ENCODE peak calls at places on chromosomes 16 and 17, in four cellular contexts. D is cardiac muscle cell, I is Panc1, M is SJCRH30. T is an unnamed sample.

GRCh38 chr17:45405250-45406086 is 27.2 kb downstream of the ARHGAP27 start:
- DNase-seq in D (peak; percentile 75), I (no peak), M (no peak), T (no peak)

GRCh38 chr17:17888821-17889220 is 52.0 kb upstream of the SREBF1 start:
- DNase-seq in D (no peak), I (no peak), M (peak; percentile 62), T (no peak)

GRCh38 chr17:15957206-15957605 is 12.3 kb downstream of the ADORA2B start:
- DNase-seq in D (no peak), I (no peak), M (no peak), T (no peak)

GRCh38 chr16:12228607-12229499 is 252.3 kb downstream of the SNX29 start:
- DNase-seq in D (peak; percentile 73), I (peak; percentile 25), M (peak; percentile 62), T (no peak)

GRCh38 chr17:66982011-66982508 is 17.6 kb downstream of the CACNG4 start:
- DNase-seq in D (no peak), I (no peak), M (peak; percentile 19), T (no peak)

GRCh38 chr16:31108035-31108793 is at the start of gene BCKDK:
- DNase-seq in D (peak; percentile 74), I (no peak), M (peak; percentile 87), T (no peak)

GRCh38 chr16:12087901-12088364 is 111.4 kb downstream of the SNX29 start:
- DNase-seq in D (no peak), I (no peak), M (no peak), T (no peak)

GRCh38 chr17:48127371-48128051 is 19.9 kb downstream of the SNX11 start:
- DNase-seq in D (no peak), I (no peak), M (no peak), T (peak; percentile 51)

GRCh38 chr17:49016775-49017463 is 19.7 kb downstream of the IGF2BP1 start:
- DNase-seq in D (peak; percentile 33), I (no peak), M (no peak), T (no peak)

GRCh38 chr17:42163113-42163512 is 8.3 kb upstream of the RAB5C start:
- DNase-seq in D (no peak), I (no peak), M (peak; percentile 76), T (no peak)

GRCh38 chr17:49521521-49522185 is 26.6 kb downstream of the NGFR start:
- DNase-seq in D (no peak), I (no peak), M (peak; percentile 2), T (no peak)

GRCh38 chr16:74500907-74501306 is 79.6 kb upstream of the CLEC18B start:
- DNase-seq in D (no peak), I (no peak), M (no peak), T (no peak)

GRCh38 chr16:38941-39892 is 14.2 kb downstream of the POLR3K start:
- DNase-seq in D (no peak), I (no peak), M (no peak), T (no peak)

GRCh38 chr16:85882181-85882810 is 16.7 kb upstream of the IRF8 start:
- DNase-seq in D (no peak), I (no peak), M (no peak), T (no peak)

GRCh38 chr17:78645421-78646295 is 68.5 kb upstream of the DNAH17 start:
- DNase-seq in D (no peak), I (no peak), M (no peak), T (no peak)

GRCh38 chr17:73888875-73889274 is 244.6 kb upstream of the SDK2 start:
- DNase-seq in D (no peak), I (no peak), M (no peak), T (no peak)

DNA sequence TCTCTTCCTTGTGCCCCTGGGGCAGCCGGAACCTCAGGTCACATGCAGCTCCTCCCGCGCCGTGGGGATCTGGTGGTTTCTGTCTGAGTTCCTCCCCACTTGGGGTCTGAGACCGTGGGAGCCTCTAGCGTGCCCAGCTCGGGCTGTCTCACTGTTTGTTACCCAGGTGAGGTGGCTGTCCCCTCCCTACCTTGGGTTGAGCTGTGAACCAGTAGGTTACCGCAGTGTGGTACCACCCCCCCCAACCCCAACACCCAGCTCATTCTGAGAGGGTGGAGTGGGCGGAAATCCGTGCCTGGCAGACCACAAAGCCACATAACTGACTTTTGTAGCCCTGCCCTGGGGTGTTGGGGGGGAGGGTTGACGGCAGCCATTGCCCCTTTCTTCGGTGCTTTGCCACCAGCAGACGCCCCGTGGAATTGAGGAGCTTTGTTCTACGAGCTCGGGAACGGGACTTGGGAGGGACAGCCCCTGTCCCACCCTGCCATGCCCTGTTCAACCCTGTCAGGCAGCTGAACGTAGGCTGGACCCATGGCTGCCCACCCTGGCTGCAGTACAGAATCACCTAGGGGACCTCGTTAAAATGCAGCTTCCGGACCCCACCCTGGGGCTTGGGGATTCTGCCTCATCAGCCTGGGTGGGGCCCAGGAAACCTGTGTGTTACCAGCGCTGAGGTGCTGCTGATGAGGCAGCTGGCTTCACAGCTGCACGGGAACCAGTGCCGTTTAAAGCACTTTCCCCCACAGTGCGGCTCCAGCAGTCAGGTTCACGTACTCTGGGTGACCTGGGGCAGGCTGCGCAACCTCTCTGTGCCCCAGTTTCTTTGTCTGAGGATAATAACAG is 18.5 kb downstream of the RAP1GAP2 start:
- DNase-seq in D (no peak), I (no peak), M (peak; percentile 10), T (no peak)
- H3K4me3 ChIP-seq in D (no peak overlapping the region), I (no peak overlapping the region), M (no peak overlapping the region), T (no peak overlapping the region)

GRCh38 chr17:35740997-35741931 is 9.8 kb downstream of the RASL10B start:
- DNase-seq in D (no peak), I (no peak), M (no peak), T (no peak)
- H3K4me3 ChIP-seq in D (no peak overlapping the region), I (no peak overlapping the region), M (no peak overlapping the region), T (no peak overlapping the region)

GRCh38 chr16:81746566-81746965 is 32.5 kb upstream of the PLCG2 start:
- DNase-seq in D (no peak), I (no peak), M (no peak), T (no peak)
- H3K4me3 ChIP-seq in D (peak overlapping the region; percentile 19), I (peak overlapping the region; percentile 47), M (peak overlapping the region; percentile 47), T (peak overlapping the region; percentile 38)

DNA sequence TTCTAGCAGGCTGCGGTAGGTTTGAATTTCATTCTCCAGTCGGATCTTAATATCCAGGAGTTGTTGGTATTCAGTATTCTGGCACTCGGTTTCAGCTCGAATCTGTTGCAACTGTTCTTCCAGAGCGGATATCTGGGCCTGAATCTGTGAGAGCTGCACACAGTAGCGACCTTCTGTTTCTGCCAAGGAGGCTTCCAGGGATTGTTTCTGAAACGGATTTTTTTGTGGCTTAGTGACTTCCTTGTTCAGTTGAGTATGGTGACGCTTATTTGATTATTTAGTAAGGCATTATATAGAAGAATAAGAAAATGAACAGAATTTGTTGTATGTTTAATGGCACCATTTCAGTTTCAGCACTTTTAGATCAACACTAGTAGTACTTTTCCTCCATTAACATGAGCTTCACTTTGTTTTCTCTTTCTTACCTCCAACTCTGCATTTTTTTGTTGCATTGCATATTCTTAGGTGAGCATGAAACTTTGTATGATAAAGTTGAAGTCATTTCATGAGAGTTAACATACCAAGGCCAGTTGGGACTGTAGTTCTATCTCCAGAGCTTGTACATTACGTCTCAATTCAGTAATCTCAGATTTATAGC is 2.8 kb downstream of the KRT10 start:
- DNase-seq in D (no peak), I (no peak), M (peak; percentile 31), T (no peak)
- H3K4me3 ChIP-seq in D (peak overlapping the region; percentile 95), I (peak overlapping the region; percentile 97), M (peak overlapping the region; percentile 84), T (peak overlapping the region; percentile 69)

GRCh38 chr17:80456465-80457235 is 19.8 kb downstream of the NPTX1 start:
- DNase-seq in D (no peak), I (no peak), M (peak; percentile 95), T (no peak)
- H3K4me3 ChIP-seq in D (no peak overlapping the region), I (no peak overlapping the region), M (peak overlapping the region; percentile 51), T (no peak overlapping the region)

DNA sequence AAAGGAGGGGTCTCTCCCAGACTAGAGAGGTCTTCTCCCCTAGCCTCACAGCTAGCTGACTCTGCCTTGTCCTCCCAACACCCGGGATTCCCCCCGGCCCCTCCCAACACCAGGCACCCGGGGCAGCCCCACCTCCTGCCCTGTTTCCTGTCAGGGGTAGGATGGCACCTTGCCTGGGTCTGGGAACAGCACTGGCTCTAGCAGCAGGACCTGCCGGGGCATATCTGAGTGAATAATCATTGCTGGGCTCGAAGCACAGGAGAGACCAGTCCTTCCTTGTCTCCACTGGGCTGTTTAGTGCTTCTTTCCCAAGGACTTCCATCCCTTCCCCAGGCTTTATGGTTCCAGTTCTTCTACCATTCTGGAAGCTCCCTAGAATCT is 25.7 kb downstream of the MINK1 start:
- DNase-seq in D (no peak), I (no peak), M (peak; percentile 5), T (no peak)
- H3K4me3 ChIP-seq in D (no peak overlapping the region), I (no peak overlapping the region), M (no peak overlapping the region), T (peak overlapping the region; percentile 16)

DNA sequence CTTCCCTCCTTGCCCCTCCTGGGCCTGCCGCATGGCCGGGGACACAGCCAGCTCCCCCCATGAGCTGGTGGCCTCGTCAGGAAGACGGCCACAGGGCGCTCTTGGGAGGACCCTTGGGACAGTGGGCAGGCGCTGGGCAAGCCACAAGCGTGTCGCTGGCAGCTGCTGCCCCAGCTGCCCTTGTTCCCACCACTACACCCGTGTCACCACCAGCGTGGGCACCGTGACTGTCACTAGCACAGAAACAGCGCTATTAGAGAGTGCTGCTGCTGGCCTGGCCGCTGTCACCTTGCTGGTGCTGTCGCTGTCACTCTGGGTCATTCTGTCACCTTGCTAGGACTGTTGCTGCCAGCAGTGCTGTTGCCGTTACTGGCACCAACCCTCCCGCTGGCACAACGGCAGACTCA is 47.2 kb downstream of the ZFPM1 start:
- DNase-seq in D (no peak), I (no peak), M (no peak), T (no peak)
- H3K4me3 ChIP-seq in D (no peak overlapping the region), I (no peak overlapping the region), M (no peak overlapping the region), T (no peak overlapping the region)

DNA sequence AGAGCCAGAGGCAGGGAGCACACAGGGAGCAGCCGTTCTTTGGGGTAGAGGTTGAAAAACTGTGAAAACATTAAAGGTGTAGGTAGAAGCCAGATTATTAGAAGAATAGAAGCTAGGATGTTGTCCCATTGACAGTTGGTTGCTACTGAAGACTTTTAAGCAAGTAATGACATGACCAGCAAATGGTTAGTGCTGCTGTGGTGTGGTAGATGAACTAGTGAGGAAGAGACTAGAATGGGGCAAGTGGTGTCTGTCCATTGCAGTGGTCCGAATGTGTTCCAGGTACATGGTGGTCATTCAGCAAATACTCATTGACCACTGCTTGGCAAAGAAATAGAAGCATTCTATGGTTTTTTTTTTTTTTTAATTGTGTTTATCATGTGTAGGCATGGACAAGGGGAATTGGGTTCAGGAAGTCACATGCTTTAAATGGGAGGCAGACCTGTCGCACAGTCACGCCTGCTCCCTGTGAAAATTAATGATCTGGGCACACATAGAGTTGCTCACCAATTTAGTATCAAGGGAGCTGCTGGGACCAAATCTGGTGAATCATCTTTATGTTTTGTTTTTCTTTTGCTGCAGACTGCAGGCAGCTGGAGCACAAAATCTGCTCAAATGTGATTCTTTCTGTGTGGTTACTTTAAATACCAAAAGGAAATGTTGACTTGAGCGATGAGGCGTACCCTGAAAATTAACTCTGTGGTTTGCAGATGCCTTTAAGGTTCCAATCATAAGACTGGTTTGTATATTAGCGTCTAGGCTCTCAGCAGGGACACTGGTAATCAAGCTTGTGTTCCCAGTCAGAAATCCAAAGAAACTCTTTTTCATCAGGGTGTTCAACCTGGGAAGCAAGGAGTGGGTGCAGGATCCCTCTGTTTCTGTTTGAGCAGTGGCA is 30.7 kb downstream of the YPEL2 start:
- DNase-seq in D (no peak), I (no peak), M (peak; percentile 58), T (peak; percentile 84)
- H3K4me3 ChIP-seq in D (no peak overlapping the region), I (no peak overlapping the region), M (no peak overlapping the region), T (no peak overlapping the region)

T was measured in epithelial cell of proximal tubule.